ENCODE peak calls at places on chromosome 11, in six cellular contexts. One of them, this sample, is unnamed.

GRCh38 chr11:35787626-35788025 is 125.1 kb downstream of the TRIM44 start:
- DNase-seq in aorta: no peak
- DNase-seq in GM10248: no peak
- DNase-seq in A172: no peak
- DNase-seq in stimulated activated naive CD4-positive, alpha-beta T cell treated with Interleukin-2 at 50 U/mL for 16 hours: no peak
- DNase-seq in GM12892: no peak
- DNase-seq in this sample: no peak

GRCh38 chr11:60859616-60860250 is 4.0 kb upstream of the PTGDR2 start:
- DNase-seq in A172: no peak
- DNase-seq in aorta: no peak
- DNase-seq in GM12892: no peak
- DNase-seq in GM10248: no peak
- DNase-seq in stimulated activated naive CD4-positive, alpha-beta T cell treated with Interleukin-2 at 50 U/mL for 16 hours: no peak
- DNase-seq in this sample: no peak

GRCh38 chr11:47477323-47477722 is 28.4 kb upstream of the RAPSN start:
- DNase-seq in aorta: no peak
- DNase-seq in GM10248: no peak
- DNase-seq in GM12892: no peak
- DNase-seq in stimulated activated naive CD4-positive, alpha-beta T cell treated with Interleukin-2 at 50 U/mL for 16 hours: no peak
- DNase-seq in A172: peak; percentile 74
- DNase-seq in this sample: no peak

GRCh38 chr11:43837879-43838278 is 42.8 kb upstream of the ALKBH3 start:
- DNase-seq in GM10248: no peak
- DNase-seq in stimulated activated naive CD4-positive, alpha-beta T cell treated with Interleukin-2 at 50 U/mL for 16 hours: no peak
- DNase-seq in A172: no peak
- DNase-seq in aorta: no peak
- DNase-seq in GM12892: no peak
- DNase-seq in this sample: no peak

GRCh38 chr11:86799680-86800075 is 664 bp upstream of the PRSS23 start:
- DNase-seq in aorta: no peak
- DNase-seq in A172: no peak
- DNase-seq in GM12892: no peak
- DNase-seq in GM10248: no peak
- DNase-seq in stimulated activated naive CD4-positive, alpha-beta T cell treated with Interleukin-2 at 50 U/mL for 16 hours: no peak
- DNase-seq in this sample: no peak

GRCh38 chr11:118321386-118322082 is 17.0 kb downstream of the CD3E start:
- DNase-seq in GM12892: no peak
- DNase-seq in A172: no peak
- DNase-seq in aorta: no peak
- DNase-seq in GM10248: no peak
- DNase-seq in stimulated activated naive CD4-positive, alpha-beta T cell treated with Interleukin-2 at 50 U/mL for 16 hours: no peak
- DNase-seq in this sample: no peak

GRCh38 chr11:47768090-47768620 is 1.0 kb upstream of the FNBP4 start:
- DNase-seq in stimulated activated naive CD4-positive, alpha-beta T cell treated with Interleukin-2 at 50 U/mL for 16 hours: no peak
- DNase-seq in A172: peak; percentile 93
- DNase-seq in aorta: peak; percentile 79
- DNase-seq in GM12892: no peak
- DNase-seq in GM10248: peak; percentile 20
- DNase-seq in this sample: no peak

GRCh38 chr11:21572210-21572609 is 620.7 kb upstream of the ANO5 start:
- DNase-seq in GM10248: no peak
- DNase-seq in stimulated activated naive CD4-positive, alpha-beta T cell treated with Interleukin-2 at 50 U/mL for 16 hours: no peak
- DNase-seq in GM12892: no peak
- DNase-seq in A172: no peak
- DNase-seq in aorta: no peak
- DNase-seq in this sample: no peak

GRCh38 chr11:6258571-6258998 is 1.1 kb upstream of the CCKBR start:
- DNase-seq in A172: no peak
- DNase-seq in GM10248: no peak
- DNase-seq in stimulated activated naive CD4-positive, alpha-beta T cell treated with Interleukin-2 at 50 U/mL for 16 hours: no peak
- DNase-seq in GM12892: no peak
- DNase-seq in aorta: no peak
- DNase-seq in this sample: no peak

GRCh38 chr11:112524808-112525207 is 264.1 kb upstream of the PLET1 start:
- DNase-seq in A172: no peak
- DNase-seq in stimulated activated naive CD4-positive, alpha-beta T cell treated with Interleukin-2 at 50 U/mL for 16 hours: no peak
- DNase-seq in GM10248: no peak
- DNase-seq in aorta: peak; percentile 58
- DNase-seq in GM12892: no peak
- DNase-seq in this sample: no peak

GRCh38 chr11:134486704-134487103 is 74.7 kb upstream of the B3GAT1 start:
- DNase-seq in A172: no peak
- DNase-seq in GM12892: no peak
- DNase-seq in aorta: no peak
- DNase-seq in GM10248: no peak
- DNase-seq in stimulated activated naive CD4-positive, alpha-beta T cell treated with Interleukin-2 at 50 U/mL for 16 hours: no peak
- DNase-seq in this sample: no peak

GRCh38 chr11:61068581-61068980 is 33.7 kb upstream of the CD5 start:
- DNase-seq in A172: no peak
- DNase-seq in GM10248: no peak
- DNase-seq in GM12892: no peak
- DNase-seq in stimulated activated naive CD4-positive, alpha-beta T cell treated with Interleukin-2 at 50 U/mL for 16 hours: no peak
- DNase-seq in aorta: no peak
- DNase-seq in this sample: no peak

GRCh38 chr11:77823775-77824174 is 2.8 kb downstream of the AAMDC start:
- DNase-seq in stimulated activated naive CD4-positive, alpha-beta T cell treated with Interleukin-2 at 50 U/mL for 16 hours: no peak
- DNase-seq in GM12892: no peak
- DNase-seq in GM10248: no peak
- DNase-seq in A172: no peak
- DNase-seq in aorta: no peak
- DNase-seq in this sample: no peak

GRCh38 chr11:20278727-20279126 is 84.8 kb upstream of the HTATIP2 start:
- DNase-seq in stimulated activated naive CD4-positive, alpha-beta T cell treated with Interleukin-2 at 50 U/mL for 16 hours: no peak
- DNase-seq in GM12892: no peak
- DNase-seq in aorta: no peak
- DNase-seq in GM10248: peak; percentile 25
- DNase-seq in A172: no peak
- DNase-seq in this sample: no peak

GRCh38 chr11:59557940-59558643 is 46.8 kb downstream of the OR4D9 start:
- DNase-seq in aorta: no peak
- DNase-seq in GM12892: no peak
- DNase-seq in GM10248: no peak
- DNase-seq in A172: no peak
- DNase-seq in stimulated activated naive CD4-positive, alpha-beta T cell treated with Interleukin-2 at 50 U/mL for 16 hours: no peak
- DNase-seq in this sample: no peak

GRCh38 chr11:64157987-64158386 is 7.9 kb downstream of the MACROD1 start:
- DNase-seq in GM12892: no peak
- DNase-seq in aorta: no peak
- DNase-seq in stimulated activated naive CD4-positive, alpha-beta T cell treated with Interleukin-2 at 50 U/mL for 16 hours: no peak
- DNase-seq in GM10248: no peak
- DNase-seq in A172: no peak
- DNase-seq in this sample: no peak

GRCh38 chr11:65540290-65541092 is 15.6 kb downstream of the SCYL1 start:
- DNase-seq in GM12892: peak; percentile 99
- DNase-seq in aorta: peak; percentile 93
- DNase-seq in GM10248: peak; percentile 98
- DNase-seq in A172: peak; percentile 49
- DNase-seq in stimulated activated naive CD4-positive, alpha-beta T cell treated with Interleukin-2 at 50 U/mL for 16 hours: peak; percentile 84
- DNase-seq in this sample: peak; percentile 99

GRCh38 chr11:32173435-32173834 is 82.6 kb downstream of the RCN1 start:
- DNase-seq in aorta: peak; percentile 62
- DNase-seq in GM10248: peak; percentile 48
- DNase-seq in stimulated activated naive CD4-positive, alpha-beta T cell treated with Interleukin-2 at 50 U/mL for 16 hours: no peak
- DNase-seq in GM12892: no peak
- DNase-seq in A172: peak; percentile 61
- DNase-seq in this sample: no peak

GRCh38 chr11:43904737-43905515 is 24.3 kb downstream of the ALKBH3 start:
- DNase-seq in A172: no peak
- DNase-seq in GM12892: no peak
- DNase-seq in stimulated activated naive CD4-positive, alpha-beta T cell treated with Interleukin-2 at 50 U/mL for 16 hours: no peak
- DNase-seq in GM10248: no peak
- DNase-seq in aorta: no peak
- DNase-seq in this sample: no peak

GRCh38 chr11:82995754-82996398 is 75.8 kb downstream of the RAB30 start:
- DNase-seq in GM12892: no peak
- DNase-seq in stimulated activated naive CD4-positive, alpha-beta T cell treated with Interleukin-2 at 50 U/mL for 16 hours: no peak
- DNase-seq in A172: peak; percentile 71
- DNase-seq in aorta: no peak
- DNase-seq in GM10248: peak; percentile 34
- DNase-seq in this sample: no peak

GRCh38 chr11:64206457-64207246 is at the start of gene FERMT3:
- DNase-seq in GM12892: peak; percentile 72
- DNase-seq in GM10248: peak; percentile 70
- DNase-seq in stimulated activated naive CD4-positive, alpha-beta T cell treated with Interleukin-2 at 50 U/mL for 16 hours: peak; percentile 60
- DNase-seq in A172: peak; percentile 30
- DNase-seq in aorta: peak; percentile 88
- DNase-seq in this sample: peak; percentile 68

GRCh38 chr11:134581966-134582787 is 170.1 kb upstream of the B3GAT1 start:
- DNase-seq in stimulated activated naive CD4-positive, alpha-beta T cell treated with Interleukin-2 at 50 U/mL for 16 hours: no peak
- DNase-seq in aorta: no peak
- DNase-seq in A172: no peak
- DNase-seq in GM12892: no peak
- DNase-seq in GM10248: no peak
- DNase-seq in this sample: no peak

GRCh38 chr11:117879516-117880480 is 3.3 kb upstream of the FXYD6 start:
- DNase-seq in GM10248: no peak
- DNase-seq in A172: no peak
- DNase-seq in stimulated activated naive CD4-positive, alpha-beta T cell treated with Interleukin-2 at 50 U/mL for 16 hours: no peak
- DNase-seq in GM12892: no peak
- DNase-seq in aorta: no peak
- DNase-seq in this sample: no peak

GRCh38 chr11:76598426-76598839 is 72.1 kb downstream of the LRRC32 start:
- DNase-seq in A172: peak; percentile 61
- DNase-seq in GM10248: peak; percentile 77
- DNase-seq in stimulated activated naive CD4-positive, alpha-beta T cell treated with Interleukin-2 at 50 U/mL for 16 hours: no peak
- DNase-seq in GM12892: peak; percentile 50
- DNase-seq in aorta: peak; percentile 62
- DNase-seq in this sample: peak; percentile 51

GRCh38 chr11:20584093-20584774 is 15.2 kb upstream of the SLC6A5 start:
- DNase-seq in GM12892: no peak
- DNase-seq in stimulated activated naive CD4-positive, alpha-beta T cell treated with Interleukin-2 at 50 U/mL for 16 hours: no peak
- DNase-seq in aorta: no peak
- DNase-seq in A172: peak; percentile 14
- DNase-seq in GM10248: no peak
- DNase-seq in this sample: no peak

GRCh38 chr11:13260196-13260962 is 17.2 kb upstream of the BMAL1 start:
- DNase-seq in stimulated activated naive CD4-positive, alpha-beta T cell treated with Interleukin-2 at 50 U/mL for 16 hours: no peak
- DNase-seq in aorta: no peak
- DNase-seq in GM12892: no peak
- DNase-seq in GM10248: no peak
- DNase-seq in A172: peak; percentile 33
- DNase-seq in this sample: no peak

GRCh38 chr11:15336016-15336415 is 221.3 kb downstream of the INSC start:
- DNase-seq in stimulated activated naive CD4-positive, alpha-beta T cell treated with Interleukin-2 at 50 U/mL for 16 hours: no peak
- DNase-seq in GM10248: no peak
- DNase-seq in A172: no peak
- DNase-seq in aorta: no peak
- DNase-seq in GM12892: no peak
- DNase-seq in this sample: no peak

GRCh38 chr11:16408619-16409018 is 52.3 kb upstream of the SOX6 start:
- DNase-seq in aorta: no peak
- DNase-seq in GM10248: no peak
- DNase-seq in GM12892: no peak
- DNase-seq in A172: no peak
- DNase-seq in stimulated activated naive CD4-positive, alpha-beta T cell treated with Interleukin-2 at 50 U/mL for 16 hours: no peak
- DNase-seq in this sample: no peak

GRCh38 chr11:2459796-2460531 is 15.2 kb downstream of the KCNQ1 start:
- DNase-seq in GM10248: no peak
- DNase-seq in A172: no peak
- DNase-seq in aorta: no peak
- DNase-seq in GM12892: no peak
- DNase-seq in stimulated activated naive CD4-positive, alpha-beta T cell treated with Interleukin-2 at 50 U/mL for 16 hours: no peak
- DNase-seq in this sample: no peak

GRCh38 chr11:71364176-71364671 is 84.0 kb downstream of the DHCR7 start:
- DNase-seq in stimulated activated naive CD4-positive, alpha-beta T cell treated with Interleukin-2 at 50 U/mL for 16 hours: no peak
- DNase-seq in A172: no peak
- DNase-seq in GM10248: no peak
- DNase-seq in aorta: no peak
- DNase-seq in GM12892: no peak
- DNase-seq in this sample: no peak

GRCh38 chr11:111269146-111269868 is 23.8 kb downstream of the POU2AF2 start:
- DNase-seq in A172: no peak
- DNase-seq in GM12892: no peak
- DNase-seq in stimulated activated naive CD4-positive, alpha-beta T cell treated with Interleukin-2 at 50 U/mL for 16 hours: no peak
- DNase-seq in GM10248: no peak
- DNase-seq in aorta: no peak
- DNase-seq in this sample: no peak

GRCh38 chr11:86069408-86070086 is 663 bp upstream of the PICALM start:
- DNase-seq in aorta: peak; percentile 57
- DNase-seq in GM12892: no peak
- DNase-seq in GM10248: peak; percentile 44
- DNase-seq in A172: peak; percentile 98
- DNase-seq in stimulated activated naive CD4-positive, alpha-beta T cell treated with Interleukin-2 at 50 U/mL for 16 hours: no peak
- DNase-seq in this sample: peak; percentile 16

GRCh38 chr11:85318573-85318972 is 308.6 kb downstream of the DLG2 start:
- DNase-seq in GM12892: no peak
- DNase-seq in aorta: no peak
- DNase-seq in stimulated activated naive CD4-positive, alpha-beta T cell treated with Interleukin-2 at 50 U/mL for 16 hours: no peak
- DNase-seq in A172: no peak
- DNase-seq in GM10248: no peak
- DNase-seq in this sample: no peak

GRCh38 chr11:66069715-66070603 is at the start of gene PACS1:
- DNase-seq in stimulated activated naive CD4-positive, alpha-beta T cell treated with Interleukin-2 at 50 U/mL for 16 hours: peak; percentile 70
- DNase-seq in GM12892: peak; percentile 78
- DNase-seq in A172: peak; percentile 32
- DNase-seq in aorta: peak; percentile 92
- DNase-seq in GM10248: peak; percentile 90
- DNase-seq in this sample: peak; percentile 84

GRCh38 chr11:78081583-78081982 is 1.9 kb upstream of the NDUFC2 start:
- DNase-seq in aorta: no peak
- DNase-seq in A172: no peak
- DNase-seq in GM10248: no peak
- DNase-seq in GM12892: no peak
- DNase-seq in stimulated activated naive CD4-positive, alpha-beta T cell treated with Interleukin-2 at 50 U/mL for 16 hours: no peak
- DNase-seq in this sample: no peak

GRCh38 chr11:1121343-1122331 is 36.1 kb upstream of the MUC5AC start:
- DNase-seq in A172: peak; percentile 38
- DNase-seq in GM10248: no peak
- DNase-seq in GM12892: peak; percentile 32
- DNase-seq in aorta: peak; percentile 41
- DNase-seq in stimulated activated naive CD4-positive, alpha-beta T cell treated with Interleukin-2 at 50 U/mL for 16 hours: no peak
- DNase-seq in this sample: no peak

GRCh38 chr11:64366751-64367150 is 7.8 kb downstream of the RPS6KA4 start:
- DNase-seq in stimulated activated naive CD4-positive, alpha-beta T cell treated with Interleukin-2 at 50 U/mL for 16 hours: no peak
- DNase-seq in A172: no peak
- DNase-seq in GM10248: no peak
- DNase-seq in GM12892: no peak
- DNase-seq in aorta: no peak
- DNase-seq in this sample: no peak

GRCh38 chr11:129266536-129266935 is 74.4 kb upstream of the ARHGAP32 start:
- DNase-seq in A172: no peak
- DNase-seq in GM10248: no peak
- DNase-seq in GM12892: no peak
- DNase-seq in stimulated activated naive CD4-positive, alpha-beta T cell treated with Interleukin-2 at 50 U/mL for 16 hours: no peak
- DNase-seq in aorta: no peak
- DNase-seq in this sample: no peak

GRCh38 chr11:67644042-67644441 is 4.5 kb upstream of the TBX10 start:
- DNase-seq in A172: no peak
- DNase-seq in GM10248: no peak
- DNase-seq in stimulated activated naive CD4-positive, alpha-beta T cell treated with Interleukin-2 at 50 U/mL for 16 hours: no peak
- DNase-seq in aorta: no peak
- DNase-seq in GM12892: peak; percentile 23
- DNase-seq in this sample: no peak

GRCh38 chr11:20459865-20460264 is 72.3 kb downstream of the PRMT3 start:
- DNase-seq in GM10248: no peak
- DNase-seq in GM12892: no peak
- DNase-seq in aorta: no peak
- DNase-seq in stimulated activated naive CD4-positive, alpha-beta T cell treated with Interleukin-2 at 50 U/mL for 16 hours: no peak
- DNase-seq in A172: no peak
- DNase-seq in this sample: no peak